ENCODE peak calls at places on chromosomes 2 and 18, in eight cellular contexts. Y is mammary epithelial cell, C is tibial nerve, H is lower lobe of right lung, W is A549, D is Karpas-422, B is astrocyte, E is adrenal gland. P is an unnamed sample. For H3K4me1, the result is how much of the 10 kb centered on the place peaks cover.

GRCh38 chr2:126774290-126774689 is 118.3 kb downstream of the GYPC start:
- DNase-seq in Y (no peak), C (no peak), H (no peak), W (no peak), D (no peak), B (no peak), E (no peak), P (no peak)

GRCh38 chr2:16281451-16282330 is 341.3 kb downstream of the MYCN start:
- DNase-seq in Y (peak), C (peak), H (no peak), W (peak), D (peak), B (no peak), E (peak), P (no peak)

GRCh38 chr2:48315847-48316194 is 214.1 kb upstream of the STON1 start:
- DNase-seq in Y (peak), C (no peak), H (peak), W (no peak), D (peak), B (peak), E (no peak), P (no peak)

GRCh38 chr2:2664989-2665833 is 334.1 kb upstream of the MYT1L start:
- DNase-seq in Y (no peak), C (no peak), H (no peak), W (peak), D (no peak), B (peak), E (peak), P (peak)

GRCh38 chr2:77104554-77104953 is 417.6 kb downstream of the LRRTM4 start:
- DNase-seq in Y (no peak), C (no peak), H (no peak), W (no peak), D (no peak), B (no peak), E (no peak), P (no peak)

GRCh38 chr2:86442642-86443005 is 1.5 kb downstream of the KDM3A start:
- DNase-seq in Y (peak), C (peak), H (peak), W (peak), D (peak), B (peak), E (peak), P (peak)

GRCh38 chr2:200509227-200509607 is 651 bp downstream of the KCTD18 start:
- DNase-seq in Y (peak), C (no peak), H (no peak), W (peak), D (peak), B (no peak), E (no peak), P (no peak)

GRCh38 chr2:85796549-85797262 is 42.9 kb downstream of the ATOH8 start:
- DNase-seq in Y (no peak), C (no peak), H (no peak), W (no peak), D (no peak), B (no peak), E (peak), P (peak)

GRCh38 chr2:227454323-227454860 is 17.6 kb upstream of the AGFG1 start:
- DNase-seq in Y (no peak), C (no peak), H (no peak), W (no peak), D (no peak), B (no peak), E (no peak), P (no peak)

GRCh38 chr2:134795765-134796164 is 42.7 kb upstream of the ACMSD start:
- DNase-seq in Y (no peak), C (no peak), H (no peak), W (no peak), D (no peak), B (no peak), E (no peak), P (no peak)

GRCh38 chr2:951224-952006 is 766 bp downstream of the SNTG2 start:
- DNase-seq in Y (no peak), C (peak), H (no peak), W (no peak), D (no peak), B (no peak), E (no peak), P (no peak)

GRCh38 chr18:40949138-40949949 is 1005.7 kb upstream of the PIK3C3 start:
- DNase-seq in Y (no peak), C (no peak), H (no peak), W (no peak), D (no peak), B (no peak), E (no peak), P (no peak)

GRCh38 chr18:955379-956066 is 50.9 kb downstream of the ADCYAP1 start:
- DNase-seq in Y (no peak), C (no peak), H (no peak), W (no peak), D (no peak), B (no peak), E (no peak), P (no peak)

GRCh38 chr18:74832999-74833398 is 235.3 kb downstream of the ZNF407 start:
- DNase-seq in Y (no peak), C (no peak), H (no peak), W (no peak), D (no peak), B (no peak), E (no peak), P (no peak)

GRCh38 chr2:212580117-212580516 is 41.5 kb upstream of the ERBB4 start:
- DNase-seq in Y (no peak), C (no peak), H (no peak), W (no peak), D (no peak), B (no peak), E (no peak), P (no peak)

GRCh38 chr2:25336446-25336845 is 5.3 kb downstream of the DNMT3A start:
- DNase-seq in Y (no peak), C (no peak), H (no peak), W (no peak), D (no peak), B (no peak), E (no peak), P (no peak)

GRCh38 chr2:20625491-20625919 is 25.4 kb downstream of the HS1BP3 start:
- DNase-seq in Y (no peak), C (no peak), H (peak), W (no peak), D (no peak), B (no peak), E (peak), P (no peak)

GRCh38 chr18:421236-422155 is 79.0 kb downstream of the COLEC12 start:
- DNase-seq in Y (no peak), C (no peak), H (no peak), W (no peak), D (no peak), B (peak), E (no peak), P (no peak)

GRCh38 chr2:210528716-210529115 is 27.7 kb upstream of the CPS1 start:
- DNase-seq in Y (no peak), C (no peak), H (no peak), W (no peak), D (no peak), B (peak), E (no peak), P (no peak)

GRCh38 chr2:210524533-210524932 is 31.9 kb upstream of the CPS1 start:
- DNase-seq in Y (no peak), C (no peak), H (no peak), W (no peak), D (peak), B (no peak), E (no peak), P (no peak)

GRCh38 chr2:210523650-210524289 is 32.6 kb upstream of the CPS1 start:
- DNase-seq in Y (no peak), C (no peak), H (no peak), W (no peak), D (peak), B (no peak), E (no peak), P (no peak)

GRCh38 chr2:210531050-210531449 is 25.3 kb upstream of the CPS1 start:
- DNase-seq in Y (no peak), C (no peak), H (no peak), W (no peak), D (no peak), B (no peak), E (no peak), P (no peak)

GRCh38 chr2:210527286-210527685 is 29.1 kb upstream of the CPS1 start:
- DNase-seq in Y (no peak), C (no peak), H (no peak), W (no peak), D (no peak), B (no peak), E (no peak), P (no peak)
- H3K4me1 ChIP-seq in Y (under half), C (under half), H (under half), W (under half), D (under half), B (under half), E (under half), P (under half)

GRCh38 chr18:76487076-76487475 is 8.0 kb downstream of the ZNF516 start:
- DNase-seq in Y (no peak), C (no peak), H (no peak), W (no peak), D (peak), B (no peak), E (no peak), P (no peak)
- H3K4me1 ChIP-seq in Y (under half), C (under half), H (under half), W (under half), D (half or more), B (under half), E (under half), P (under half)

DNA sequence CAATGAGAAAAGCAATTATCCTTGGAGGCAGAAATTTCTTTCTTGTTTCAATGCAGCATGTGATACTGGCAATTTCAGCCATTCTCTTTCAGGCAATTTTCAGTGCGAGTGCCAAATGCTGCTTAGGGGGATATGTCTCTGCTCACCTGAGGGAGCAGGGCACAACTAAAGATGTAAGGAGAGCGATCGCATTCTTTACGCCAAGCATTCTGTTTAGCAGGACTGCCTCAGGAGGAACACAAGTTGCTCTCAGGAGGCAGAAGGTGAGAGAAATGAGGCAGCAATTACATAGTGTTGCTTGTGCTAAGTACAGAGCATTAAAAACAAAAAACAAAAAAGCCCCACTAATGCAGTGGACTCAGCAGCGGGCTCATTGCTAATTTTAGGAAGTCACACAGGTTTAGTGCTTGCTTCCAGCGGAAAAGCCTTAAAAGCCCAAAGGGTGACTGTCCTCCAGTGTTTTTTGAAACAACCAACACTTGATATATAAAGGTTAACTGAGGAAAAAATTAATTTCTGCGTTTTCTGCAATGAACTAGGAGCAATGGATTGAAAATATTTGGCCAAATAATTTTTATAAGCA is 116.9 kb downstream of the METTL8 start:
- DNase-seq in Y (no peak), C (no peak), H (no peak), W (no peak), D (no peak), B (no peak), E (no peak), P (no peak)
- H3K4me1 ChIP-seq in Y (under half), C (under half), H (under half), W (under half), D (half or more), B (under half), E (under half), P (under half)

GRCh38 chr2:235612551-235612950 is 118.7 kb downstream of the AGAP1 start:
- DNase-seq in Y (no peak), C (no peak), H (no peak), W (no peak), D (no peak), B (no peak), E (no peak), P (no peak)

GRCh38 chr2:235613671-235614070 is 119.8 kb downstream of the AGAP1 start:
- DNase-seq in Y (no peak), C (no peak), H (no peak), W (no peak), D (no peak), B (no peak), E (no peak), P (no peak)

GRCh38 chr2:235614900-235615712 is 121.3 kb downstream of the AGAP1 start:
- DNase-seq in Y (no peak), C (peak), H (no peak), W (no peak), D (no peak), B (peak), E (peak), P (peak)

GRCh38 chr2:235616846-235617245 is 123.0 kb downstream of the AGAP1 start:
- DNase-seq in Y (no peak), C (peak), H (no peak), W (no peak), D (no peak), B (no peak), E (no peak), P (no peak)

DNA sequence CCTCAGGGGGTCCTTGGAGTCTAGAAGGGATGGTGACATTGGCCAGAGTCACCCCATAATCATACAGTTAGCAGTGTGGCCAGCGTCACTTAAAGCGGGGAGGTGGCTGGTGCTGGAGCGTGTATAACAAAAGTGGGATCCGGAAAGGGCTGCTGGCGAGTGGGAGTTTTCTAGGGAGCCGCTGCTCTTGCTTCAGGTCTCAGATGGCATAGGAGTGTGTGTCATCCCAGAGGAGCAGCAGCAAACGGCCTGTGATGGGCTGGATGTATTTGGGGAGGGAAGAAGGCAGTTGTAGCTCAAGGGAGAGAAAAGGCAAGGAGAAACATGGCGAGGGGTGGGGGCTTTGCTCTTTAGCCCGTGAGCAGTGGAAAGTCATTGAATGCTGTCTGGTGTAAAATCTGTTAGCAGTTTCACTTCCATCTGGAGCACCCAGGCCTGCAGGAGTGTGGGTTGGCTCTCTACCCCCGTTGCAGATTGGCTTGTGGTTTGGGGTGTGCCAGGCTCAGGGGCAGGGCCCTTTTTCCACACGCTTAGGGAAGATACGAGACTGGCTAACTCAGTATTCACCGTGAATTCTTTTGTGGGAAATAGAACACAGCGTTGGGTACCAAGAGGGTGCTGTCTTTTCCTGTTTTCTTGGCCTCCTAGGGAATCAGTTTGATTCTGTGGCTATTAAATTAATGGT is 120.5 kb downstream of the AGAP1 start:
- DNase-seq in Y (no peak), C (no peak), H (no peak), W (no peak), D (no peak), B (no peak), E (no peak), P (no peak)
- H3K4me1 ChIP-seq in Y (under half), C (under half), H (under half), W (under half), D (under half), B (under half), E (under half), P (under half)

GRCh38 chr2:45763797-45764196 is 112.3 kb downstream of the PRKCE start:
- DNase-seq in Y (no peak), C (no peak), H (no peak), W (no peak), D (no peak), B (no peak), E (no peak), P (no peak)
- H3K4me1 ChIP-seq in Y (under half), C (under half), H (under half), W (under half), D (half or more), B (under half), E (under half), P (under half)

DNA sequence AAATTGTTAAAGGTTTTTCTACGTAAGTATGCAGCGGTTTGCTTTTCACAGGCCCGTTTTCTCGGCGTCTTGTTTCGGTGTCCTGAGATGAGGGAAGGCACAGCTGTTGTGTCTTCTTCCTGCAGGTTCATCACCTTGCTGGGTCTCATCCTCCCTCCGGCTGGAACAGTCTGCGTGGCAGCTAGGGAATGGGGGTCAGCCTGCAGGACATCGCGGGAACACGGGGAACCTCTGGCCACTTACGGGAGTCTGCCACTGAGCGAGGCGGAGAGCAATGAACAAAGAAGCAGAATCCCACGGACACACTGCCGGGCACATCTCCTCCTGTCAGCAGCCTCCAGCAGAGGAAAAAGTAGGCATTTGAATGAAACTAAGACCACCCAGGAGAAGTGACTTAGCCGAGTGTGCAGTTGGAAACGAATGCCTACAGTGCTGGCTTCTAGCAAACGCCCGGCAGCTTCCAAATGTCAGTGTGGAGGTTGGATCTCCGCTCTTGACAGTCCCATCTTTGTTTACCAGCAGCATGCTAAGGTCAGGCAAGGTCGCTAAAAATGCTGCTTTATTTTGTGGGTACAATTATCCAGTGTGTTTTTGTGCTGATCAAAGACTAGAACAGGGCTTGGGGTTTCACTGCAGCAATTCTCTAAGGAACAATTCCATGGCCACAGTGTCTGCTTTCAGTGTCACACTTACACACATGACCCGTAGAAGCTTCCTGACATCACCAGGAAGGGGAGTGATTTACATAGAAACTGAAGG is 109.8 kb upstream of the SEC11C start:
- DNase-seq in Y (no peak), C (no peak), H (no peak), W (no peak), D (no peak), B (no peak), E (no peak), P (no peak)
- H3K4me1 ChIP-seq in Y (under half), C (under half), H (under half), W (under half), D (under half), B (under half), E (under half), P (under half)

GRCh38 chr2:239337877-239338484 is 62.8 kb downstream of the HDAC4 start:
- DNase-seq in Y (no peak), C (no peak), H (no peak), W (no peak), D (no peak), B (no peak), E (no peak), P (no peak)
- H3K4me1 ChIP-seq in Y (under half), C (under half), H (under half), W (under half), D (under half), B (under half), E (under half), P (under half)

DNA sequence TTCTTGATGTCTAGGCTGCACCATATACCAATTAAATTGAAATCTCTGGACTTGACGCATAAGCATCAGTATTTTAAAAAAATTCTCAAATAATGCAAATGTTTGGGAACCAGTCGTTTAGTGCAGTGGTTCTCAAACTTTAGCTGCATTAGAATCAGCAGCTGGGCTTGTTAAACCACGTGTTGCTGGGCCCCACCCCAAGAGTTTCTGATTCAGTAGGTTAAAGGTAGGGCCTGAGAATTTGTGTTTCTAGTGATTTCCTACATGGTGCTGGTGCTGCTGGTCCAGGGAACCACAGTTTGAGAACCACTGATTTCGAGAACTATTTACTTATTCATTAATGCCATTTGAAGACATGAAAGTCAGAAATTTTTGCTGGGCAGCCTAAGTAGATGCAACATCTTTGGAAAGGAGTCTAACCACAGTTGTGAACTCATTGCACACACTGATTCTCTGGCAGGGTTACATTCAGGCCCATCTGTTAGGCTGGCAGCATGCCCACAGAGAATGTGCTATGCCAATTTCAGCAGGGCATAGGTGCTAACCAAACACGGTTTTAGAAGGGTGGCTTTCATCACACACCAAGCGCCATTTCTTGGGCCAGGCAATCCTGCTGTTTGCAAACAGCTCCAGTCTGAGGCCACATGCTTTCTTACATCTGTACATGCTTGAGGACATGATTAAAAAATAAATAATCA is 26.4 kb upstream of the ATP5MC3 start:
- DNase-seq in Y (no peak), C (no peak), H (no peak), W (no peak), D (no peak), B (peak), E (no peak), P (no peak)
- H3K4me1 ChIP-seq in Y (under half), C (under half), H (under half), W (under half), D (under half), B (under half), E (under half), P (under half)

GRCh38 chr18:51188024-51188701 is 9.3 kb downstream of the MEX3C start:
- DNase-seq in Y (peak), C (no peak), H (no peak), W (no peak), D (no peak), B (no peak), E (no peak), P (no peak)

GRCh38 chr18:51182824-51183223 is 14.7 kb downstream of the MEX3C start:
- DNase-seq in Y (no peak), C (no peak), H (no peak), W (no peak), D (no peak), B (no peak), E (no peak), P (no peak)

GRCh38 chr18:51183372-51184091 is 13.9 kb downstream of the MEX3C start:
- DNase-seq in Y (no peak), C (no peak), H (no peak), W (no peak), D (no peak), B (no peak), E (no peak), P (no peak)

GRCh38 chr18:51185075-51185474 is 12.4 kb downstream of the MEX3C start:
- DNase-seq in Y (no peak), C (no peak), H (no peak), W (no peak), D (no peak), B (no peak), E (peak), P (no peak)

GRCh38 chr18:51184092-51184458 is 13.4 kb downstream of the MEX3C start:
- DNase-seq in Y (no peak), C (no peak), H (no peak), W (no peak), D (no peak), B (no peak), E (no peak), P (no peak)
- H3K4me1 ChIP-seq in Y (under half), C (under half), H (under half), W (under half), D (under half), B (under half), E (under half), P (under half)

GRCh38 chr2:43165378-43166025 is 60.9 kb downstream of the ZFP36L2 start:
- DNase-seq in Y (no peak), C (no peak), H (no peak), W (no peak), D (no peak), B (peak), E (peak), P (no peak)
- H3K4me1 ChIP-seq in Y (under half), C (under half), H (under half), W (half or more), D (under half), B (under half), E (under half), P (under half)

P was measured in tibial artery.